ENCODE peak calls at places on chromosomes 13 and 19, in ten cellular contexts. I is brain microvascular endothelial cell, U is fibroblast of lung, G is tibial nerve, Q is transverse colon, B is pancreas, R is tibial artery, E is astrocyte, C is heart left ventricle, J is uterus. X is an unnamed sample.
A peak's percentile ranks its signal among the peaks of the same experiment; 100 is the strongest.

GRCh38 chr13:32669030-32669646 is 82.9 kb downstream of the PDS5B start:
- DNase-seq in I (peak; percentile 22), U (peak; percentile 75), G (no peak), Q (no peak), B (no peak), R (no peak), E (peak; percentile 42), C (no peak), J (no peak), X (no peak)

GRCh38 chr19:30378701-30379100 is 6.5 kb downstream of the ZNF536 start:
- DNase-seq in I (no peak), U (no peak), G (no peak), Q (no peak), B (no peak), R (peak; percentile 7), E (no peak), C (no peak), J (no peak), X (no peak)

GRCh38 chr13:112132142-112132541 is 65.2 kb downstream of the SOX1 start:
- DNase-seq in I (no peak), U (no peak), G (no peak), Q (no peak), B (no peak), R (no peak), E (no peak), C (no peak), J (no peak), X (no peak)

GRCh38 chr19:27676877-27677276 is 1536.1 kb downstream of the UQCRFS1 start:
- DNase-seq in I (no peak), U (no peak), G (no peak), Q (no peak), B (no peak), R (no peak), E (no peak), C (peak; percentile 46), J (no peak), X (no peak)

GRCh38 chr13:99566125-99567083 is 65.1 kb downstream of the TM9SF2 start:
- DNase-seq in I (no peak), U (no peak), G (no peak), Q (no peak), B (peak; percentile 57), R (no peak), E (no peak), C (no peak), J (no peak), X (no peak)

GRCh38 chr19:2375341-2376121 is 15.5 kb downstream of the TMPRSS9 start:
- DNase-seq in I (no peak), U (no peak), G (no peak), Q (no peak), B (no peak), R (no peak), E (no peak), C (no peak), J (no peak), X (no peak)

GRCh38 chr19:2491130-2491801 is 15.3 kb downstream of the GADD45B start:
- DNase-seq in I (peak; percentile 91), U (peak; percentile 70), G (no peak), Q (peak; percentile 96), B (peak; percentile 99), R (no peak), E (peak; percentile 89), C (no peak), J (no peak), X (no peak)

GRCh38 chr13:50801087-50801931 is 42.2 kb downstream of the DLEU7 start:
- DNase-seq in I (peak; percentile 71), U (peak; percentile 83), G (peak; percentile 56), Q (peak; percentile 65), B (no peak), R (peak; percentile 37), E (peak; percentile 59), C (peak; percentile 70), J (peak; percentile 39), X (no peak)

GRCh38 chr13:110716235-110716505 is 2.7 kb downstream of the ING1 start:
- DNase-seq in I (peak; percentile 6), U (peak; percentile 48), G (peak; percentile 20), Q (peak; percentile 69), B (no peak), R (peak; percentile 45), E (no peak), C (no peak), J (no peak), X (no peak)

GRCh38 chr19:48807590-48808308 is 3.1 kb downstream of the BCAT2 start:
- DNase-seq in I (no peak), U (no peak), G (no peak), Q (peak; percentile 48), B (no peak), R (no peak), E (no peak), C (no peak), J (no peak), X (no peak)

GRCh38 chr13:64397699-64398098 is 2832.4 kb downstream of the PCDH9 start:
- DNase-seq in I (peak; percentile 12), U (peak; percentile 3), G (no peak), Q (no peak), B (no peak), R (no peak), E (peak; percentile 10), C (no peak), J (no peak), X (no peak)

GRCh38 chr13:63425131-63425530 is 2009.5 kb upstream of the PCDH20 start:
- DNase-seq in I (no peak), U (no peak), G (no peak), Q (no peak), B (no peak), R (no peak), E (peak; percentile 36), C (no peak), J (no peak), X (no peak)

GRCh38 chr19:57056972-57057371 is 62.8 kb upstream of the USP29 start:
- DNase-seq in I (no peak), U (peak; percentile 68), G (no peak), Q (peak; percentile 50), B (no peak), R (no peak), E (no peak), C (peak; percentile 41), J (peak; percentile 75), X (peak; percentile 77)

GRCh38 chr19:15506074-15506565 is 2.2 kb upstream of the CYP4F22 start:
- DNase-seq in I (no peak), U (no peak), G (no peak), Q (no peak), B (no peak), R (no peak), E (no peak), C (no peak), J (no peak), X (no peak)
- H3K27me3 ChIP-seq in I (peaks cover 16% of the 10 kb centered on the region), U (peaks cover 6% of the 10 kb centered on the region), G (peaks cover 51% of the 10 kb centered on the region), Q (peaks cover 49% of the 10 kb centered on the region), B (no peaks in the 10 kb centered on the region), R (no peaks in the 10 kb centered on the region), E (peaks cover 8% of the 10 kb centered on the region), C (peaks cover 24% of the 10 kb centered on the region), J (no peaks in the 10 kb centered on the region), X (peaks cover 94% of the 10 kb centered on the region)

GRCh38 chr19:9636018-9636417 is 15.0 kb upstream of the ZNF561 start:
- DNase-seq in I (no peak), U (no peak), G (no peak), Q (no peak), B (no peak), R (no peak), E (no peak), C (no peak), J (no peak), X (no peak)
- H3K36me3 ChIP-seq in I (peaks cover 10% of the 10 kb centered on the region), U (peaks cover 4% of the 10 kb centered on the region), G (peaks cover 87% of the 10 kb centered on the region), Q (no peaks in the 10 kb centered on the region), B (no peaks in the 10 kb centered on the region), R (peaks cover 9% of the 10 kb centered on the region), E (peaks cover 2% of the 10 kb centered on the region), C (peaks cover 27% of the 10 kb centered on the region), J (no peaks in the 10 kb centered on the region), X (peaks cover 35% of the 10 kb centered on the region)

DNA sequence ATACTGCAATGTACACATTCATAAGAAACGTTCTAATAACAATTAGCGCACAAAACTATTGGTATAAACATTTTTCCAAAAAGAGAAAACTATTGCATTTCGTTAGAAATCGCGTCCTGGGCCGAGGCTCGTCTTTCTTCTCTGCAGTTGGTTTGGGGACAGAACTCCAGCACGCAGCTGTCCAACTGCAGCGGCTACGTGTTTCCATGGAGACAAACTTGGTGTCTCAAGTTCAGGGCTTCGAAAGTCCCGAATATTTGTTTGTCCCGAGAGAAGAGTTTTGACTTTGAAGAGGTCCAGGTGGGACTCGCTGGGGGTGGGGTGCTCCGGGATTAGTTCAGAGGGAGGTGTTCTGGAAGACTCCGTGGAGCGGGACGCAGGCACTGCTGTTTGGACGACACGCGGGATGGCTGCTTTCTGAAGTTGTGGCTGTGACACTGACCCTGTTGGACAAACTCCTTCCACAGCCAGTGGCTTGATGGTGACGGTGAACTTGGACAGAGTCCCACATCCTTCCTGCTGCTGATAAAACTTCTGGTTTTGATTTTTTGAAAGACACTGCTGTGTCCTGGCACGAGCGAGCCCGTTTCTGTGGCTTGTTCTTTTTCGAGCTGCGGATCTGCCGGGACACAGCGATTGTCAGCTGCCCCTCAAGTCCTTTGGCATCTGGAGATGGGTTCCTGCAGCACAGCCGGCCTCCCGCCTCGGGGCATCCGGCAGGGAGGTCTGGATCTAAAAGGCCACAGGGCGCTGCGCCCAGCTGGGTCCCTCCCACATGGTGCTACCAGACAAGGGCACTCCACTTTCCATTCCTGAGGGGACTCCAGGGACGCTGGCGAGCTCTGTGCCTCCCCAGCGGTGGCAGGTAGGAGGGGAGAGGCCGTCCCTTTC is 15.8 kb upstream of the RANBP3 start:
- DNase-seq in I (peak; percentile 27), U (peak; percentile 27), G (no peak), Q (no peak), B (no peak), R (no peak), E (no peak), C (peak; percentile 52), J (no peak), X (peak; percentile 55)
- TF ChIP-seq CTCF in I (no peak), U (no peak), G (no peak), Q (no peak), B (no peak), R (no peak), E (no peak), C (no peak), J (no peak), X (no peak)

DNA sequence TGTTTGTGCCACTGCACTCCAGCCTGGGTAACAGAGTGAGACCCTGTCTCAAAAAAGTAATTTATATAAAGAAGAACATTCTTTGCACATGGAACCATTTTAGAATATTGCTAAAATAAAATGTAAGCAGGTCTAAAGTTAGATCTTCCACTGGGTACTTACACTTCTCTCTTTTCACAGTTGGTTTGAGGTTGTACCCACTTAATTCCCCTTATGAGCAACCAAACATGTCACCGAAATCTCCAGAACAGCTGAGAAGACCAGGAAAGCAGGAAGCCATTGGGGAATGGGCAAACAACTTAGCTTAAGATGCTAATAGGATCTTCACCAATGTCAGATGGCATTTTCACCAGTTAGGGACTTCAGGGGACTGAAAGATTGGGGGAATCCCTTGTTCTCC is 18.8 kb downstream of the NLRP4 start:
- DNase-seq in I (no peak), U (no peak), G (no peak), Q (no peak), B (no peak), R (no peak), E (no peak), C (no peak), J (no peak), X (no peak)
- H3K27me3 ChIP-seq in I (no peaks in the 10 kb centered on the region), U (no peaks in the 10 kb centered on the region), G (no peaks in the 10 kb centered on the region), Q (no peaks in the 10 kb centered on the region), B (no peaks in the 10 kb centered on the region), R (no peaks in the 10 kb centered on the region), E (no peaks in the 10 kb centered on the region), C (no peaks in the 10 kb centered on the region), J (no peaks in the 10 kb centered on the region), X (no peaks in the 10 kb centered on the region)

GRCh38 chr19:47093841-47094240 is 19.7 kb downstream of the ZC3H4 start:
- DNase-seq in I (no peak), U (no peak), G (no peak), Q (no peak), B (peak; percentile 32), R (no peak), E (no peak), C (no peak), J (no peak), X (no peak)
- H3K36me3 ChIP-seq in I (peaks cover 31% of the 10 kb centered on the region), U (peaks cover 17% of the 10 kb centered on the region), G (peaks cover 48% of the 10 kb centered on the region), Q (no peaks in the 10 kb centered on the region), B (no peaks in the 10 kb centered on the region), R (peaks cover 20% of the 10 kb centered on the region), E (peaks cover 22% of the 10 kb centered on the region), C (peaks cover 58% of the 10 kb centered on the region), J (no peaks in the 10 kb centered on the region), X (peaks cover 49% of the 10 kb centered on the region)

X was measured in left ventricle myocardium inferior.